ENCODE peak calls at places on chromosomes 6 and 20, in six cellular contexts. W, S, K, I, G and H are unnamed samples.

GRCh38 chr20:414161-414560 is 6.1 kb downstream of the RBCK1 start:
- DNase-seq in I (no peak), S (no peak), G (no peak), K (no peak), W (no peak), H (no peak)

GRCh38 chr6:170265655-170266054 is 25.2 kb downstream of the DLL1 start:
- DNase-seq in K (no peak), I (no peak), S (peak), W (peak), G (no peak), H (no peak)

GRCh38 chr20:53940883-53941546 is 129.4 kb downstream of the BCAS1 start:
- DNase-seq in K (no peak), S (no peak), I (peak), G (no peak), W (peak), H (peak)

GRCh38 chr20:33992145-33992922 is 1.4 kb upstream of the RALY start:
- DNase-seq in I (no peak), W (no peak), S (no peak), G (no peak), K (no peak), H (no peak)

GRCh38 chr6:31572041-31572911 is at the start of gene LTA:
- DNase-seq in S (no peak), K (no peak), G (peak), W (no peak), I (no peak), H (no peak)

GRCh38 chr6:5338177-5338960 is 77.1 kb downstream of the FARS2 start:
- DNase-seq in G (no peak), W (no peak), S (no peak), K (no peak), I (no peak), H (no peak)

GRCh38 chr20:23251779-23252178 is 98.8 kb upstream of the NXT1 start:
- DNase-seq in W (no peak), K (no peak), G (no peak), S (no peak), I (no peak), H (no peak)

GRCh38 chr6:84979541-84979940 is 215.1 kb upstream of the TBX18 start:
- DNase-seq in K (no peak), I (peak), G (no peak), W (no peak), S (no peak), H (no peak)

GRCh38 chr6:125729983-125730382 is 19.4 kb upstream of the HEY2 start:
- DNase-seq in S (no peak), K (no peak), I (no peak), G (no peak), W (no peak), H (no peak)

GRCh38 chr6:168171673-168172352 is 92.8 kb upstream of the FRMD1 start:
- DNase-seq in S (no peak), W (peak), G (no peak), I (no peak), K (no peak), H (no peak)

GRCh38 chr6:107470364-107470763 is 11.0 kb upstream of the PDSS2 start:
- DNase-seq in K (no peak), G (no peak), W (no peak), S (no peak), I (no peak), H (no peak)

GRCh38 chr20:10357061-10357708 is 76.8 kb downstream of the MKKS start:
- DNase-seq in S (no peak), G (no peak), W (no peak), I (no peak), K (no peak), H (no peak)

GRCh38 chr6:87807423-87807978 is 105.5 kb upstream of the AKIRIN2 start:
- DNase-seq in S (no peak), G (no peak), K (no peak), W (no peak), I (no peak), H (no peak)

GRCh38 chr6:14110001-14110818 is 7.4 kb upstream of the CD83 start:
- DNase-seq in I (no peak), G (no peak), S (no peak), W (no peak), K (no peak), H (no peak)

GRCh38 chr6:37354526-37355384 is 972 bp downstream of the RNF8 start:
- DNase-seq in K (peak), W (peak), I (no peak), G (no peak), S (peak), H (no peak)

GRCh38 chr20:4873396-4873795 is 127.9 kb downstream of the SLC23A2 start:
- DNase-seq in K (peak), W (no peak), I (no peak), S (no peak), G (no peak), H (no peak)

GRCh38 chr6:23526519-23526918 is 599.5 kb upstream of the NRSN1 start:
- DNase-seq in W (no peak), K (no peak), I (no peak), G (no peak), S (no peak), H (no peak)

GRCh38 chr6:4883298-4883697 is 107.1 kb downstream of the CDYL start:
- DNase-seq in W (no peak), I (no peak), S (no peak), G (no peak), K (no peak), H (no peak)

GRCh38 chr6:30227763-30228487 is 14.7 kb upstream of the TRIM26 start:
- DNase-seq in G (no peak), W (no peak), K (no peak), S (no peak), I (no peak), H (no peak)

GRCh38 chr6:113339173-113339572 is 518.0 kb upstream of the MARCKS start:
- DNase-seq in I (no peak), K (no peak), S (no peak), G (no peak), W (no peak), H (no peak)

GRCh38 chr6:75124983-75125382 is 80.9 kb downstream of the COL12A1 start:
- DNase-seq in W (no peak), I (no peak), K (no peak), S (no peak), G (no peak), H (no peak)

GRCh38 chr20:706366-706885 is 30.8 kb upstream of the SCRT2 start:
- DNase-seq in K (no peak), S (no peak), I (no peak), G (no peak), W (no peak), H (no peak)

GRCh38 chr6:16121339-16121738 is 7.5 kb upstream of the MYLIP start:
- DNase-seq in S (no peak), G (no peak), W (no peak), K (no peak), I (no peak), H (no peak)

GRCh38 chr6:169162249-169162967 is 91.2 kb downstream of the THBS2 start:
- DNase-seq in G (no peak), W (no peak), S (no peak), I (no peak), K (no peak), H (no peak)

GRCh38 chr6:9576521-9576920 is 838.4 kb downstream of the TFAP2A start:
- DNase-seq in G (no peak), S (no peak), K (no peak), W (no peak), I (no peak), H (no peak)

GRCh38 chr6:20366082-20366834 is 35.4 kb upstream of the E2F3 start:
- DNase-seq in W (no peak), S (no peak), G (no peak), K (no peak), I (no peak), H (no peak)